ENCODE peak calls at places on chromosomes 13 and 19, in ten cellular contexts. G is Right ventricle myocardium superior; C is NB4; M is SW 1271; O is cerebellum; S is EL; V is mesenchymal stem cell; I is NCI-H526; X is G401; P is activated CD4-positive, alpha-beta T cell treated with anti-CD3 and anti-CD28 coated beads, Interleukin-2, amount 50 U/mL, for 24 hours. H is an unnamed sample.

GRCh38 chr19:40756502-40757110 is 5.6 kb downstream of the SNRPA start:
- DNase-seq in V (no peak), P (no peak), I (no peak), O (no peak), G (no peak), M (no peak), S (no peak), C (no peak), X (no peak), H (no peak)

GRCh38 chr13:49620170-49620621 is 8.1 kb upstream of the ARL11 start:
- DNase-seq in P (no peak), G (no peak), C (peak), S (no peak), O (no peak), X (peak), I (peak), M (no peak), V (no peak), H (no peak)

GRCh38 chr19:17909017-17909732 is 23.6 kb upstream of the CCDC124 start:
- DNase-seq in I (no peak), G (no peak), X (peak), S (no peak), M (no peak), P (no peak), V (no peak), C (no peak), O (peak), H (no peak)

GRCh38 chr19:29971002-29971401 is 29.0 kb downstream of the URI1 start:
- DNase-seq in S (no peak), V (no peak), P (no peak), X (no peak), O (no peak), C (no peak), G (no peak), M (no peak), I (no peak), H (no peak)

GRCh38 chr19:10332158-10332964 is 968 bp downstream of the RAVER1 start:
- DNase-seq in I (no peak), V (no peak), X (no peak), O (no peak), C (peak), S (no peak), M (no peak), P (no peak), G (no peak), H (no peak)

GRCh38 chr13:33745370-33746324 is 72.3 kb upstream of the RFC3 start:
- DNase-seq in X (no peak), P (no peak), I (peak), O (no peak), S (no peak), V (no peak), M (no peak), G (no peak), C (no peak), H (no peak)

GRCh38 chr19:16074488-16075365 is 1.6 kb upstream of the TPM4 start:
- DNase-seq in M (no peak), X (no peak), V (no peak), P (no peak), G (no peak), S (no peak), I (no peak), C (no peak), O (no peak), H (no peak)

GRCh38 chr13:73715114-73715909 is 418.9 kb downstream of the KLF12 start:
- DNase-seq in S (no peak), M (no peak), V (no peak), X (no peak), C (no peak), P (no peak), O (no peak), I (no peak), G (no peak), H (no peak)

GRCh38 chr13:76383671-76384461 is 502.3 kb downstream of the KCTD12 start:
- DNase-seq in M (no peak), I (no peak), P (no peak), X (no peak), V (peak), G (no peak), C (no peak), O (no peak), S (peak), H (peak)

GRCh38 chr13:86933676-86934075 is 737.5 kb upstream of the SLITRK5 start:
- DNase-seq in G (no peak), C (no peak), S (no peak), V (no peak), O (no peak), I (no peak), P (no peak), M (no peak), X (no peak), H (no peak)

GRCh38 chr19:17103177-17103576 is 27.6 kb downstream of the MYO9B start:
- DNase-seq in S (peak), P (no peak), O (no peak), C (peak), X (no peak), I (peak), G (no peak), M (no peak), V (peak), H (no peak)

GRCh38 chr19:49567722-49568454 is 12.5 kb downstream of the NOSIP start:
- DNase-seq in I (peak), G (no peak), P (no peak), M (no peak), X (no peak), S (no peak), O (no peak), C (peak), V (no peak), H (no peak)

GRCh38 chr19:54188224-54188871 is 1.0 kb downstream of the MBOAT7 start:
- DNase-seq in P (no peak), V (peak), M (peak), O (no peak), X (no peak), S (peak), G (no peak), C (peak), I (peak), H (no peak)

GRCh38 chr19:13987101-13987890 is 18.8 kb downstream of the RFX1 start:
- DNase-seq in S (no peak), C (peak), X (peak), M (no peak), G (peak), P (no peak), V (no peak), O (no peak), I (no peak), H (no peak)

GRCh38 chr13:75263741-75264407 is 218.1 kb downstream of the TBC1D4 start:
- DNase-seq in X (no peak), C (no peak), I (no peak), O (no peak), V (peak), M (no peak), P (no peak), G (no peak), S (peak), H (peak)

GRCh38 chr19:12668937-12669271 is 2.3 kb downstream of the WDR83 start:
- DNase-seq in V (peak), I (no peak), G (peak), P (peak), C (peak), S (peak), X (peak), M (peak), O (peak), H (no peak)

GRCh38 chr13:46761866-46762265 is 35.1 kb downstream of the ESD start:
- DNase-seq in C (no peak), P (no peak), G (no peak), X (no peak), M (no peak), I (no peak), S (no peak), V (no peak), O (no peak), H (no peak)

GRCh38 chr19:8148410-8149231 is 771 bp downstream of the FBN3 start:
- DNase-seq in G (no peak), X (no peak), C (no peak), M (no peak), P (no peak), O (no peak), I (peak), V (no peak), S (no peak), H (no peak)

GRCh38 chr13:69856331-69856730 is 251.3 kb upstream of the ATXN8OS start:
- DNase-seq in I (no peak), G (no peak), P (no peak), O (no peak), X (no peak), C (no peak), M (peak), V (no peak), S (no peak), H (peak)

GRCh38 chr13:113762538-113762937 is 3.5 kb downstream of the TMEM255B start:
- DNase-seq in G (no peak), V (no peak), S (no peak), I (no peak), P (no peak), C (no peak), O (no peak), X (no peak), M (no peak), H (no peak)